ENCODE peak calls at places on chromosomes 1 and 21, in six cellular contexts. R, F, S, P, I and X are unnamed samples.

GRCh38 chr1:205945056-205945455 is 1.8 kb upstream of the SLC26A9 start:
- DNase-seq in R (no peak), P (no peak), F (no peak), S (no peak), I (no peak), X (no peak)

GRCh38 chr1:14999441-14999840 is 154.1 kb upstream of the TMEM51 start:
- DNase-seq in F (no peak), I (no peak), S (no peak), R (no peak), P (no peak), X (no peak)

GRCh38 chr21:28298251-28298672 is 694.4 kb downstream of the LTN1 start:
- DNase-seq in S (no peak), F (peak), I (no peak), P (peak), R (peak), X (no peak)

GRCh38 chr1:205577874-205578658 is 53.7 kb downstream of the ELK4 start:
- DNase-seq in R (no peak), P (no peak), F (no peak), S (no peak), I (no peak), X (peak)

GRCh38 chr1:195113471-195113870 is 1494.8 kb downstream of the KCNT2 start:
- DNase-seq in I (no peak), R (no peak), F (no peak), P (no peak), S (no peak), X (no peak)

GRCh38 chr1:35505911-35506798 is 51.0 kb downstream of the KIAA0319L start:
- DNase-seq in I (no peak), P (peak), S (peak), F (peak), R (peak), X (no peak)

GRCh38 chr1:160997323-160998038 is 23.5 kb downstream of the F11R start:
- DNase-seq in F (peak), P (peak), R (peak), I (no peak), S (no peak), X (peak)

GRCh38 chr1:206890125-206890637 is 7.1 kb upstream of the IL24 start:
- DNase-seq in P (no peak), F (peak), R (peak), I (no peak), S (no peak), X (no peak)

GRCh38 chr1:208864366-208864965 is 620.3 kb upstream of the PLXNA2 start:
- DNase-seq in I (no peak), P (no peak), S (no peak), F (no peak), R (no peak), X (no peak)

GRCh38 chr1:30085814-30086770 is 637.3 kb downstream of the MATN1 start:
- DNase-seq in S (no peak), I (no peak), R (peak), P (peak), F (peak), X (no peak)

GRCh38 chr1:85450832-85451231 is 14.1 kb downstream of the DDAH1 start:
- DNase-seq in I (no peak), S (no peak), F (no peak), R (no peak), P (no peak), X (no peak)

GRCh38 chr1:46411601-46412341 is 17.7 kb downstream of the FAAH start:
- DNase-seq in P (no peak), F (no peak), R (no peak), S (no peak), I (no peak), X (no peak)
- TF ChIP-seq CTCF in P (peak), F (peak), R (peak), S (no peak), I (no peak), X (no peak)

GRCh38 chr1:240467895-240468294 is 144.1 kb downstream of the GREM2 start:
- DNase-seq in S (no peak), R (no peak), I (no peak), F (no peak), P (no peak), X (no peak)
- H3K4me3 ChIP-seq in S (no peak), R (no peak), I (no peak), F (no peak), P (no peak), X (no peak)

GRCh38 chr1:196607940-196608339 is 300 bp downstream of the KCNT2 start:
- DNase-seq in I (no peak), S (no peak), F (peak), R (peak), P (no peak), X (no peak)

GRCh38 chr1:196611873-196612272 is 3.6 kb upstream of the KCNT2 start:
- DNase-seq in F (no peak), S (no peak), I (no peak), R (no peak), P (no peak), X (no peak)

GRCh38 chr1:196603651-196604050 is 4.6 kb downstream of the KCNT2 start:
- DNase-seq in P (no peak), R (no peak), F (no peak), I (no peak), S (no peak), X (no peak)

GRCh38 chr1:196609114-196609737 is 986 bp upstream of the KCNT2 start:
- DNase-seq in R (no peak), I (no peak), P (peak), F (no peak), S (no peak), X (no peak)

GRCh38 chr1:196608401-196609113 is at the start of gene KCNT2:
- DNase-seq in P (peak), I (peak), F (peak), S (peak), R (peak), X (peak)
- TF ChIP-seq CTCF in P (no peak), I (no peak), F (no peak), S (no peak), R (no peak), X (no peak)

GRCh38 chr1:2523191-2523890 is 3.1 kb downstream of the PANK4 start:
- DNase-seq in S (no peak), P (no peak), F (no peak), R (no peak), I (no peak), X (no peak)

GRCh38 chr1:2522230-2522629 is 4.2 kb downstream of the PANK4 start:
- DNase-seq in R (no peak), F (no peak), P (no peak), I (no peak), S (no peak), X (no peak)

GRCh38 chr1:2525896-2526823 is at the start of gene PANK4:
- DNase-seq in F (peak), S (peak), R (peak), P (peak), I (peak), X (peak)

GRCh38 chr1:2525524-2525895 is 886 bp downstream of the PANK4 start:
- DNase-seq in P (no peak), S (no peak), R (no peak), I (no peak), F (no peak), X (no peak)

GRCh38 chr1:2523891-2524609 is 2.3 kb downstream of the PANK4 start:
- DNase-seq in S (no peak), P (no peak), F (no peak), I (no peak), R (no peak), X (no peak)
- H3K4me3 ChIP-seq in S (peak), P (no peak), F (no peak), I (no peak), R (no peak), X (no peak)

DNA sequence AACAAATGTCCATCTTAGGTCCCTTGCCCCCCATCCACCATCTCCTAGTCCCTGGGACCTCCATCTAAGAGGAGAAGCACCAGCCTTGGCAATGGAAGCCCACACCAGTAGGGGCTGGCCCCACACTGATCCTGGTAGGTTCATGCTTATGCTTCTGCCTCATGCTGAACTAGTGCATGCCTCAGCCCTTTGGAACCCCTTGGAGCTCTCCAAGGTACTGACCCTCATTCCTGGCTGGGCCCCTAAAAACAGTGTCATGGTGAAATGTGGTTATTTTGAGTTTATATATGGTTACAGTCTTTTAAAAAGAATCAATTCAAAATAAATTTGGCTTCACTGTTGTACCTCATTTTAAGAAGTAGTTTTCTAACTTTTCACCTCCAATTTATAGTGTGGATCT is 108.3 kb downstream of the HIVEP3 start:
- DNase-seq in I (no peak), F (peak), P (peak), R (peak), S (peak), X (no peak)
- TF ChIP-seq CTCF in I (no peak), F (no peak), P (no peak), R (no peak), S (peak), X (no peak)

GRCh38 chr1:245153081-245153644 is 1.6 kb upstream of the KIF26B start:
- DNase-seq in P (peak), F (peak), S (no peak), I (no peak), R (peak), X (peak)
- H3K4me3 ChIP-seq in P (peak), F (peak), S (peak), I (peak), R (peak), X (no peak)

GRCh38 chr1:23198373-23198772 is 18.9 kb downstream of the HTR1D start:
- DNase-seq in R (peak), I (no peak), F (peak), S (peak), P (peak), X (no peak)
- TF ChIP-seq CTCF in R (peak), I (no peak), F (peak), S (peak), P (no peak), X (no peak)

GRCh38 chr21:36681117-36681631 is 17.7 kb upstream of the SIM2 start:
- DNase-seq in S (no peak), P (no peak), I (no peak), F (no peak), R (no peak), X (no peak)
- H3K4me3 ChIP-seq in S (no peak), P (no peak), I (no peak), F (no peak), R (no peak), X (no peak)

GRCh38 chr1:59977075-59977410 is 50.5 kb upstream of the CYP2J2 start:
- DNase-seq in R (no peak), I (no peak), F (no peak), P (no peak), S (no peak), X (no peak)
- TF ChIP-seq CTCF in R (no peak), I (no peak), F (no peak), P (no peak), S (no peak), X (no peak)

GRCh38 chr1:171188388-171189266 is 3.5 kb downstream of the FMO2 start:
- DNase-seq in P (peak), R (peak), S (peak), I (no peak), F (peak), X (peak)
- H3K4me3 ChIP-seq in P (no peak), R (no peak), S (no peak), I (no peak), F (peak), X (no peak)